ENCODE peak calls at places on chromosomes 1 and 21, in eight cellular contexts. K is lower leg skin, S is putamen, O is AG08395, U is GM04504, P is upper lobe of right lung, H is MV-4-11, R is H7. D is an unnamed sample.

GRCh38 chr1:3799976-3800685 is 3.8 kb upstream of the LRRC47 start:
- DNase-seq in R (peak; percentile 52), U (no peak), H (no peak), S (no peak), P (no peak), O (no peak), K (no peak), D (no peak)

GRCh38 chr1:221743416-221744208 is 1.7 kb upstream of the DUSP10 start:
- DNase-seq in S (no peak), O (no peak), H (no peak), R (peak; percentile 13), K (no peak), U (no peak), P (no peak), D (no peak)

GRCh38 chr1:61441723-61442262 is 283.1 kb downstream of the TM2D1 start:
- DNase-seq in P (no peak), U (no peak), H (no peak), O (no peak), R (no peak), K (no peak), S (no peak), D (no peak)

GRCh38 chr1:41218152-41218551 is 24.0 kb downstream of the SCMH1 start:
- DNase-seq in R (no peak), S (no peak), P (no peak), U (no peak), O (no peak), H (no peak), K (no peak), D (no peak)

GRCh38 chr21:42148584-42148983 is 70.4 kb upstream of the ABCG1 start:
- DNase-seq in S (no peak), R (no peak), H (no peak), O (no peak), U (no peak), K (no peak), P (no peak), D (no peak)

GRCh38 chr1:34356862-34357261 is 180.2 kb downstream of the C1orf94 start:
- DNase-seq in U (no peak), R (no peak), P (no peak), H (no peak), K (peak; percentile 39), S (no peak), O (no peak), D (no peak)

GRCh38 chr1:245875581-245876263 is 631.4 kb downstream of the SMYD3 start:
- DNase-seq in S (no peak), O (no peak), K (no peak), P (no peak), U (no peak), R (no peak), H (no peak), D (peak; percentile 48)

GRCh38 chr1:41240806-41241747 is 1.0 kb downstream of the SCMH1 start:
- DNase-seq in U (no peak), O (peak; percentile 64), R (peak; percentile 84), S (no peak), K (peak; percentile 90), H (peak; percentile 82), P (peak; percentile 84), D (peak; percentile 40)

GRCh38 chr1:26290416-26291261 is 10.8 kb downstream of the SH3BGRL3 start:
- DNase-seq in H (peak; percentile 56), U (no peak), O (no peak), S (no peak), R (peak; percentile 80), P (no peak), K (no peak), D (no peak)

GRCh38 chr1:156502396-156502748 is 1.8 kb upstream of the MEF2D start:
- DNase-seq in H (no peak), O (no peak), K (no peak), R (no peak), P (no peak), S (no peak), U (no peak), D (no peak)

GRCh38 chr1:40770296-40771070 is 13.1 kb upstream of the KCNQ4 start:
- DNase-seq in R (peak; percentile 65), U (no peak), O (no peak), K (peak; percentile 82), H (peak; percentile 18), P (no peak), S (no peak), D (no peak)

GRCh38 chr1:226977288-226977972 is 37.3 kb downstream of the COQ8A start:
- DNase-seq in K (peak; percentile 75), H (no peak), R (no peak), O (no peak), S (no peak), P (peak; percentile 45), U (no peak), D (no peak)

GRCh38 chr21:44286086-44286715 is 525 bp downstream of the AIRE start:
- DNase-seq in H (no peak), R (no peak), S (no peak), K (no peak), U (no peak), P (no peak), O (no peak), D (no peak)

GRCh38 chr1:234656981-234657651 is 47.1 kb upstream of the IRF2BP2 start:
- DNase-seq in S (no peak), K (peak; percentile 85), U (peak; percentile 80), P (no peak), O (peak; percentile 93), H (peak; percentile 99), R (no peak), D (peak; percentile 80)

GRCh38 chr1:51927029-51927428 is 48.5 kb upstream of the NRDC start:
- DNase-seq in R (no peak), K (no peak), P (no peak), H (no peak), U (no peak), S (no peak), O (no peak), D (no peak)

GRCh38 chr1:91278754-91279153 is 125.9 kb downstream of the HFM1 start:
- DNase-seq in H (peak; percentile 31), S (no peak), P (no peak), K (no peak), O (peak; percentile 26), U (peak; percentile 4), R (no peak), D (peak; percentile 25)

GRCh38 chr21:46357684-46358425 is 33.9 kb downstream of the PCNT start:
- DNase-seq in O (no peak), S (no peak), U (no peak), R (no peak), H (no peak), P (no peak), K (no peak), D (no peak)

GRCh38 chr1:21673277-21673780 is 4.2 kb upstream of the RAP1GAP start:
- DNase-seq in K (peak; percentile 88), S (no peak), H (peak; percentile 71), O (peak; percentile 88), U (no peak), P (peak; percentile 88), R (peak; percentile 37), D (peak; percentile 74)

GRCh38 chr1:85022700-85023099 is 25.6 kb downstream of the MCOLN3 start:
- DNase-seq in H (no peak), P (no peak), O (no peak), S (no peak), R (no peak), K (no peak), U (no peak), D (no peak)

D was measured in amniotic epithelial cell.